ENCODE peak calls at places on chromosomes 1 and 21, in seven cellular contexts. W is activated CD8-positive, alpha-beta memory T cell treated with anti-CD3 and anti-CD28 coated beads for 1 hour; D is stomach; Z is activated CD4-positive, alpha-beta T cell treated with anti-CD3 and anti-CD28 coated beads for 4 hours; R is A172; V is upper lobe of right lung; K is left cardiac atrium. P is an unnamed sample.

GRCh38 chr1:24639881-24640280 is 3.2 kb upstream of the SRRM1 start:
- DNase-seq in R (no peak), K (no peak), V (no peak), W (no peak), D (no peak), Z (no peak), P (no peak)

GRCh38 chr1:227140376-227140775 is 177.9 kb downstream of the CDC42BPA start:
- DNase-seq in K (no peak), R (no peak), D (no peak), Z (no peak), V (no peak), W (no peak), P (no peak)

GRCh38 chr1:52880226-52880625 is 37.7 kb downstream of the ZYG11A start:
- DNase-seq in R (no peak), Z (no peak), K (no peak), V (no peak), W (no peak), D (no peak), P (no peak)

GRCh38 chr1:229001467-229001866 is 266.2 kb downstream of the RHOU start:
- DNase-seq in R (no peak), D (no peak), V (no peak), W (no peak), Z (no peak), K (no peak), P (no peak)

GRCh38 chr21:36126166-36126565 is 8.7 kb upstream of the CBR3 start:
- DNase-seq in K (no peak), D (peak; percentile 55), W (no peak), R (no peak), V (peak; percentile 21), Z (no peak), P (no peak)

GRCh38 chr21:43733529-43734071 is 14.7 kb downstream of the PDXK start:
- DNase-seq in K (no peak), V (peak; percentile 73), W (no peak), R (peak; percentile 88), D (no peak), Z (no peak), P (no peak)

GRCh38 chr1:20191266-20191665 is 4.9 kb upstream of the PLA2G2C start:
- DNase-seq in D (no peak), R (no peak), V (no peak), W (no peak), K (no peak), Z (no peak), P (no peak)

GRCh38 chr1:173475564-173476196 is 1.5 kb upstream of the PRDX6 start:
- DNase-seq in W (no peak), V (no peak), R (peak; percentile 58), K (no peak), D (no peak), Z (no peak), P (peak; percentile 36)

GRCh38 chr1:86748622-86749373 is 44.4 kb downstream of the SH3GLB1 start:
- DNase-seq in K (no peak), V (no peak), W (no peak), R (no peak), D (no peak), Z (no peak), P (no peak)

GRCh38 chr21:29351691-29352090 is 53.0 kb downstream of the BACH1 start:
- DNase-seq in Z (no peak), K (no peak), D (no peak), V (no peak), W (no peak), R (peak; percentile 35), P (no peak)

GRCh38 chr1:42962641-42963377 is 4.1 kb upstream of the SLC2A1 start:
- DNase-seq in D (peak; percentile 70), K (peak; percentile 54), R (no peak), W (no peak), Z (no peak), V (no peak), P (no peak)

GRCh38 chr1:214441119-214441518 is 110.3 kb downstream of the PTPN14 start:
- DNase-seq in D (no peak), W (no peak), V (no peak), Z (no peak), R (no peak), K (no peak), P (peak; percentile 77)

GRCh38 chr1:202578001-202578500 is 132.2 kb downstream of the SYT2 start:
- DNase-seq in K (no peak), R (no peak), D (no peak), V (no peak), W (no peak), Z (no peak), P (no peak)

GRCh38 chr1:56074357-56074717 is 505.0 kb downstream of the PLPP3 start:
- DNase-seq in W (no peak), D (peak; percentile 26), V (no peak), R (no peak), K (no peak), Z (no peak), P (peak; percentile 75)

GRCh38 chr21:14452842-14453241 is 69.9 kb upstream of the HSPA13 start:
- DNase-seq in W (no peak), Z (no peak), K (no peak), V (no peak), R (no peak), D (no peak), P (no peak)

GRCh38 chr1:100034465-100034864 is 64.7 kb downstream of the SLC35A3 start:
- DNase-seq in W (no peak), Z (no peak), D (no peak), V (no peak), R (no peak), K (no peak), P (peak; percentile 67)

P was measured in dermis blood vessel endothelial cell.